ENCODE peak calls at places on chromosomes 5 and 9, in four cellular contexts. F, V, W and S are unnamed samples.

GRCh38 chr5:178786859-178787499 is 56.5 kb upstream of the ZNF354A start:
- DNase-seq in V (no peak), W (no peak), F (peak), S (no peak)

GRCh38 chr5:179494774-179495173 is 55.6 kb upstream of the RUFY1 start:
- DNase-seq in W (no peak), F (no peak), V (no peak), S (no peak)

GRCh38 chr5:108728566-108729305 is 19.0 kb upstream of the FER start:
- DNase-seq in F (no peak), V (no peak), W (no peak), S (no peak)

GRCh38 chr5:151772029-151772867 is 494 bp downstream of the G3BP1 start:
- DNase-seq in V (no peak), W (peak), F (no peak), S (peak)

GRCh38 chr9:134375430-134376385 is 49.5 kb downstream of the RXRA start:
- DNase-seq in W (peak), F (no peak), V (no peak), S (no peak)

GRCh38 chr5:30849801-30850370 is 343.6 kb upstream of the CDH6 start:
- DNase-seq in V (no peak), W (no peak), F (peak), S (no peak)

GRCh38 chr5:135129307-135129706 is 95.3 kb upstream of the PITX1 start:
- DNase-seq in F (peak), W (no peak), V (no peak), S (no peak)

GRCh38 chr5:108655750-108656450 is 91.8 kb upstream of the FER start:
- DNase-seq in V (no peak), F (peak), W (no peak), S (no peak)

GRCh38 chr5:136613243-136613642 is 247.9 kb upstream of the TRPC7 start:
- DNase-seq in F (peak), V (no peak), W (no peak), S (no peak)

GRCh38 chr5:168295574-168296201 is 4.2 kb downstream of the WWC1 start:
- DNase-seq in V (no peak), W (peak), F (peak), S (peak)

GRCh38 chr9:72665421-72665820 is 144.0 kb downstream of the TMC1 start:
- DNase-seq in F (peak), W (no peak), V (no peak), S (no peak)

GRCh38 chr5:38340961-38341500 is 82.7 kb downstream of the EGFLAM start:
- DNase-seq in W (no peak), V (no peak), F (no peak), S (no peak)

GRCh38 chr5:82509726-82510125 is 231.6 kb upstream of the RPS23 start:
- DNase-seq in W (peak), V (no peak), F (no peak), S (no peak)

GRCh38 chr5:23132231-23132630 is 279.1 kb upstream of the CDH12 start:
- DNase-seq in F (no peak), W (no peak), V (no peak), S (no peak)

GRCh38 chr9:105073147-105073546 is 145.2 kb upstream of the ABCA1 start:
- DNase-seq in V (no peak), F (no peak), W (no peak), S (no peak)

GRCh38 chr5:179258922-179259730 is 86.1 kb downstream of the ADAMTS2 start:
- DNase-seq in V (no peak), F (no peak), W (no peak), S (no peak)

GRCh38 chr5:137392261-137392660 is 106.9 kb downstream of the SPOCK1 start:
- DNase-seq in V (no peak), F (no peak), W (no peak), S (no peak)

GRCh38 chr5:77955577-77955976 is 179.4 kb upstream of the TBCA start:
- DNase-seq in F (no peak), W (no peak), V (no peak), S (no peak)

GRCh38 chr5:135544666-135545045 is 8.9 kb upstream of the NEUROG1 start:
- DNase-seq in V (no peak), W (peak), F (no peak), S (no peak)

GRCh38 chr9:132647355-132647754 is 22.4 kb downstream of the DDX31 start:
- DNase-seq in W (no peak), F (no peak), V (no peak), S (no peak)

GRCh38 chr9:75378036-75378435 is 289.7 kb downstream of the OSTF1 start:
- DNase-seq in F (no peak), V (no peak), W (no peak), S (no peak)

GRCh38 chr5:10352404-10353240 is 873 bp upstream of the MARCHF6 start:
- DNase-seq in F (peak), V (no peak), W (peak), S (no peak)

GRCh38 chr9:127123239-127123935 is 952 bp upstream of the ANGPTL2 start:
- DNase-seq in F (no peak), V (no peak), W (no peak), S (no peak)

GRCh38 chr5:151632524-151632923 is 41.4 kb upstream of the FAT2 start:
- DNase-seq in F (no peak), W (no peak), V (no peak), S (no peak)

GRCh38 chr5:60493372-60493771 is 206.6 kb downstream of the DEPDC1B start:
- DNase-seq in W (no peak), F (no peak), V (no peak), S (no peak)

GRCh38 chr9:114059047-114059803 is 18.9 kb downstream of the AMBP start:
- DNase-seq in F (no peak), V (no peak), W (no peak), S (no peak)

GRCh38 chr5:151255621-151256286 is 2.8 kb downstream of the GM2A start:
- DNase-seq in W (no peak), F (no peak), V (no peak), S (no peak)

GRCh38 chr5:159971038-159971437 is 37.9 kb upstream of the TTC1 start:
- DNase-seq in F (peak), W (no peak), V (no peak), S (no peak)

GRCh38 chr9:75185585-75186170 is 97.4 kb downstream of the OSTF1 start:
- DNase-seq in V (peak), W (peak), F (no peak), S (peak)

GRCh38 chr5:98902733-98903132 is 26.1 kb downstream of the CHD1 start:
- DNase-seq in V (no peak), W (no peak), F (no peak), S (no peak)

GRCh38 chr9:81052846-81053245 is 636.5 kb downstream of the TLE1 start:
- DNase-seq in F (no peak), W (no peak), V (no peak), S (no peak)

GRCh38 chr5:97534166-97534565 is 351.1 kb upstream of the RIOK2 start:
- DNase-seq in W (peak), F (peak), V (peak), S (no peak)

GRCh38 chr5:103522586-103522985 is 40.0 kb downstream of the NUDT12 start:
- DNase-seq in W (peak), V (no peak), F (no peak), S (no peak)

GRCh38 chr5:94021246-94021645 is 279.8 kb upstream of the POU5F2 start:
- DNase-seq in W (no peak), F (peak), V (peak), S (no peak)

GRCh38 chr9:3628239-3628638 is 102.4 kb upstream of the RFX3 start:
- DNase-seq in F (no peak), W (no peak), V (no peak), S (no peak)

GRCh38 chr9:12463641-12464040 is 229.5 kb upstream of the TYRP1 start:
- DNase-seq in W (peak), F (no peak), V (no peak), S (no peak)

GRCh38 chr9:132268725-132269352 is 85.9 kb downstream of the SETX start:
- DNase-seq in W (peak), F (peak), V (peak), S (peak)

GRCh38 chr5:128591598-128592455 is 53.8 kb upstream of the FBN2 start:
- DNase-seq in V (no peak), W (no peak), F (no peak), S (no peak)

DNA sequence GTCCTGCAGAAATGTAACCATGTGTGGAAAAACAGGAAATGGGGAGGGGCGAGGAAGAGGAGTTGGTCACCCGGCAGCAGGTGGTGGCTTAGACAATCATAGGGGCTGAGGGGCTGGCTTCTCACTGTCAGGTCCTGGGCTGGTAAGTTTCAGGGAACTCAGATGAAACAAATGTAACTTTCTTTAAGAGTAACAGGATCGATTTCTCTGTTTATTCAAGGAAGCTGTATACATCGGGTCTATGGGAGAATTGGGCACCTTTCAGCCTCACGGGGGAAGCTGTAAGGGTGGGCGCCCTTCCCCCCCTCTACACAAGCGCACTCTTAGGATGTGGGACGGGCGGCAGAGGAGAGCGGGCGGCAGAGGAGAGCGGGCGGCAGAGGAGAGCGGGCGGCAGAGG is 104.3 kb upstream of the SIMC1 start:
- DNase-seq in W (no peak), V (no peak), F (no peak), S (no peak)
- TF ChIP-seq EZH2 in W (no peak), V (no peak), F (no peak), S (peak)

GRCh38 chr9:109401990-109402318 is 81.1 kb upstream of the EPB41L4B start:
- DNase-seq in W (no peak), F (no peak), V (no peak), S (no peak)
- H3K4me2 ChIP-seq in W (no peak), F (no peak), V (no peak), S (no peak)

GRCh38 chr9:124019771-124020519 is 8.4 kb downstream of the LHX2 start:
- DNase-seq in W (peak), F (no peak), V (no peak), S (no peak)
- TF ChIP-seq EZH2 in W (no peak), F (no peak), V (no peak), S (peak)

GRCh38 chr5:145479862-145480261 is 355.3 kb downstream of the PRELID2 start:
- DNase-seq in W (no peak), V (no peak), F (no peak), S (no peak)
- H3K4me2 ChIP-seq in W (no peak), V (peak), F (no peak), S (no peak)

GRCh38 chr5:172770374-172770674 is 671 bp downstream of the DUSP1 start:
- DNase-seq in W (no peak), F (no peak), V (no peak), S (peak)

GRCh38 chr5:172770675-172771438 is at the start of gene DUSP1:
- DNase-seq in V (peak), F (peak), W (peak), S (peak)

GRCh38 chr5:172773481-172774469 is 2.8 kb upstream of the DUSP1 start:
- DNase-seq in F (no peak), V (no peak), W (peak), S (no peak)

GRCh38 chr5:172771439-172772111 is 580 bp upstream of the DUSP1 start:
- DNase-seq in W (no peak), V (no peak), F (no peak), S (no peak)

DNA sequence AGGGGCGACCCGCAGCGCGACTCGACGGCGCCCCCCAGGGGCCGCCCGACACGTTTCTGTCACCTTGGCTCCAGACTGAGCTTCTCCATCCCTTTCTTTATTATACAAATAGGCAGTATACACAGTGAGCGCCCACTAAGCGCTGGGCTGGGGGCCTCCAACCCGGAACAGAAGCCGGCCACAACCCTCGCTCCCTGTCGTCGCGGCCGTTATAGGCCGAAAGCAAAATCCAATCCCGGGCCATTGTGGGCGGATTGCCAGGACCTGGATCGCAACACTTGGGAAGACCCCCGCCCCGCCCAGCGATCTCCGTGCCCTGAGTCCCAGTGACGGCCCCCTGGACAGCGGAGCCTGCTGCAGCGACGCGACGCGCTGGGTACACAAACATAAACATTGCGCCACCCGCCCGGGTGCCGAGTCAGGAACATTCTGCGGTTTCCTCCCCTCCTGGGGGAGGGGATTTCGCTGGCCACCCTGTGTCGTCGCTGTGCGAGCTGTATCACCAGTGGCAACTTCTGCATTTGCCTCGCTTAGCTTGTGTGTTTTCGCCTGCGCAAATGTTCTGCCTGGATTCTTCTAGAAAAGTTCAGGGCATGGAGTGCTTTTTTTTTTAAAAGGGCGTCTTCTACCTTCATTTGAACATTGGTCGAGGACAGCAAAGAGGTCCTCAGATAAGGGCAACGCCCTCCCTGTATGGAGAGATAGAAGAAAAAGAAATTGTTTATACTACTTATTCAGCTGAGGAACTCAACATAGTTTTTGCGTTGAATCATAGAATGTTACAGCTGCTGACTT is 1.3 kb upstream of the DUSP1 start:
- DNase-seq in V (no peak), W (peak), F (peak), S (peak)
- TF ChIP-seq EZH2 in V (no peak), W (no peak), F (no peak), S (no peak)

GRCh38 chr9:92795000-92795399 is 30.4 kb upstream of the BICD2 start:
- DNase-seq in W (no peak), V (no peak), F (no peak), S (no peak)

GRCh38 chr9:92786298-92786697 is 21.7 kb upstream of the BICD2 start:
- DNase-seq in F (no peak), W (no peak), V (no peak), S (no peak)

DNA sequence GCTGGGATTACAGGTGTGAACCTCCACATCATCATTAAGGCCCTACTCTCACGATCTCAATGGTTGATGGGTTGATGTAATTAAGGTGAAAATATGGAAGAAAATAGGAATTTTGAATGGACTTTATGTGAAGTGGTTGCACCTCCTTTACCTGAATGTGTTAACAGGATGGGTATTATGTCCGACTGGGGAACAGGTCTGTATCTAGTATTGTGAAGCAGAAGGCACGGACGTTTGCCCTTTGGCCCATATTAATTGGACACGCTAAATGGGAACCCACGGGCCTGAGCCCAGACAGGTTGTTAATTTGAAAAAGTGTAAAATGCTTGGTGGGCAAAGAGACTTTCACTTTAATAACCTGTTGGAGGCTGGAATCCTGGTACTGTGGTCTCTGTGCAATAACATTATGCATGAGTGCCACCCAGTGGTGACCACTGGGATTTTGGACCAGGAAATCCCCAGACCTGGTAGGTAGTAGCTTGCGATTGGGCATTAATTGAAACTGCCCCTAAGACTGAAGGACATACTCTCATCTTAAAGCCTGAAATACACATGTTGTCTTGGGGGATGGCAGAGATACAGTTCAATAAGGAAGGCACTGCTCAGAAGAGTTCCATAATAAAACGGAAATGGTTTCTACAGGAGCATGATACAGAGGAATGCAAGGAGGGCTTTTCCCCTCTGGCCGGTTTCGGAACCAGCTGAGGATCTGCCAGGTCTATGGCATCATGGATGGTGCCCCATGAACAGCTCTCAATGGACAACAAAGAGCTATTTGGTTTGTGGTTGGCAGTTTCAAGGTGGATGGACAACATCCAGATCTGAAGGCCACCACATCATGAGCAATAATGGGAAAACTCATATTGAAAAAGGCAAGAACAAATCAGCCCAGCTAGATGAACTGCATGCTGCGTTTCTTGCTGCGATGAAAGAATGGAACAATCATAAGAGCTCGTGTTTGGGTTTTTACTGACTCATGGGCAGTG is 26.2 kb upstream of the BICD2 start:
- DNase-seq in V (peak), F (peak), W (peak), S (peak)
- H3K4me2 ChIP-seq in V (peak), F (peak), W (no peak), S (no peak)

GRCh38 chr5:51382759-51383493 is at the start of gene ISL1:
- DNase-seq in V (peak), W (peak), F (no peak), S (peak)
- TF ChIP-seq EZH2 in V (no peak), W (no peak), F (no peak), S (no peak)

GRCh38 chr9:14277761-14278160 is 36.2 kb downstream of the NFIB start:
- DNase-seq in F (no peak), V (no peak), W (no peak), S (no peak)

GRCh38 chr9:14281136-14281795 is 32.7 kb downstream of the NFIB start:
- DNase-seq in W (no peak), F (no peak), V (no peak), S (no peak)

GRCh38 chr9:14279671-14280070 is 34.3 kb downstream of the NFIB start:
- DNase-seq in F (no peak), V (no peak), W (no peak), S (no peak)

GRCh38 chr9:14277202-14277601 is 36.7 kb downstream of the NFIB start:
- DNase-seq in F (no peak), W (no peak), V (peak), S (no peak)

DNA sequence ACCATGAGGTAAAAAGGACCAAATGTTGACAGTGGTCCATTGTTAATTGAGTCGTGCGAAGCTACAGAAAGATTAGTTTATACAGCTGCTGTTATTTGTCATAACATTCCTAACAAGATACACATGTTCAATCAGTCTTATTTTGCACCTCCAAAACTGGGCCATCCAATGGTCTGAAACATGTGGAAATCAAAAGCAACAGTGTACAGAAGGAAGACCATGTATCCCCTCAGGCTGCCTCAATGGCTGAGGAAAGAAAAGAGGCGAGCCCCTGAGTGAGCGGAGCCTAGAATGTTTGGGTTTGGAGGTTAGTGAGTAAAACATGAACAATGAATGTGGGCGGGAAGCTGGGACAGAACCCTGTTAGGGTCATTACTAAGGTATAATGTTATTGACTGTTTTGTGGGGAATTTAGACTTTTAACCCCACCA is 35.6 kb downstream of the NFIB start:
- DNase-seq in F (no peak), W (no peak), V (no peak), S (no peak)
- H3K4me2 ChIP-seq in F (no peak), W (no peak), V (no peak), S (no peak)

DNA sequence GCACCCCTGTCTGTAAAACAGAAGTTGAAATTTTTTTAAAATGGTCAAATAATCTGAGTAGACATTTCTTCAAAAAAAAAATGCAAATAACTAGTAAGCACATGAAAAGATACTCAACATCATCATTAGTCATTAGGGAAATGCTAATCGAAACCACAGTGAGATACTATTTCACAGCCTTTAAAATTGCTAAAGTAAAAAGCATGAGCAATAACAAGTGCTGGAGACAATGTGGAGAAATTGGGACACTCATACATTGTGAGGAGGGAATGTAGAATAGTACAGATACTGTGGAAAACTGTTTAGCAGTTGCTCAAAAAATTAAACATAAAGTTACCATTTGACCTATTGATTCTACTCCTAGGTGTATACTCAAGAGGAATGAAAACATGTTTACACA is 58.4 kb upstream of the RUSC2 start:
- DNase-seq in F (no peak), W (no peak), V (no peak), S (no peak)
- TF ChIP-seq EZH2 in F (no peak), W (no peak), V (no peak), S (no peak)